ENCODE peak calls at places on chromosomes 3 and 15, in nine cellular contexts. T, C, Y, B, N, J, U, D and H are unnamed samples.

GRCh38 chr15:48672206-48672605 is 26.7 kb upstream of the FBN1 start:
- DNase-seq in N (no peak), D (no peak), Y (no peak), C (no peak), J (no peak), B (no peak), U (no peak), T (no peak), H (no peak)

GRCh38 chr3:46717447-46718231 is at the start of gene PRSS50:
- DNase-seq in D (no peak), U (no peak), B (no peak), N (no peak), T (peak), Y (peak), J (peak), C (peak), H (peak)

GRCh38 chr3:47961815-47962606 is 54.2 kb downstream of the MAP4 start:
- DNase-seq in C (no peak), B (peak), N (no peak), U (peak), D (peak), Y (no peak), J (peak), T (no peak), H (no peak)

GRCh38 chr15:63277044-63277892 is at the start of gene APH1B:
- DNase-seq in N (peak), Y (peak), T (peak), C (peak), D (peak), U (peak), J (peak), B (peak), H (peak)

GRCh38 chr15:63610209-63610841 is 13.1 kb downstream of the FBXL22 start:
- DNase-seq in Y (peak), J (peak), N (peak), B (peak), C (peak), D (peak), T (peak), U (peak), H (no peak)

GRCh38 chr3:50708620-50709019 is 33.9 kb downstream of the DOCK3 start:
- DNase-seq in T (no peak), J (no peak), N (no peak), B (no peak), Y (no peak), D (no peak), U (peak), C (no peak), H (no peak)

GRCh38 chr3:42718338-42718737 is 15.7 kb upstream of the HHATL start:
- DNase-seq in D (no peak), C (no peak), U (no peak), N (no peak), T (no peak), Y (no peak), J (no peak), B (no peak), H (no peak)

GRCh38 chr3:52820741-52821140 is 9.7 kb downstream of the ITIH4 start:
- DNase-seq in N (peak), T (peak), D (no peak), B (no peak), C (no peak), J (peak), U (peak), Y (no peak), H (no peak)

DNA sequence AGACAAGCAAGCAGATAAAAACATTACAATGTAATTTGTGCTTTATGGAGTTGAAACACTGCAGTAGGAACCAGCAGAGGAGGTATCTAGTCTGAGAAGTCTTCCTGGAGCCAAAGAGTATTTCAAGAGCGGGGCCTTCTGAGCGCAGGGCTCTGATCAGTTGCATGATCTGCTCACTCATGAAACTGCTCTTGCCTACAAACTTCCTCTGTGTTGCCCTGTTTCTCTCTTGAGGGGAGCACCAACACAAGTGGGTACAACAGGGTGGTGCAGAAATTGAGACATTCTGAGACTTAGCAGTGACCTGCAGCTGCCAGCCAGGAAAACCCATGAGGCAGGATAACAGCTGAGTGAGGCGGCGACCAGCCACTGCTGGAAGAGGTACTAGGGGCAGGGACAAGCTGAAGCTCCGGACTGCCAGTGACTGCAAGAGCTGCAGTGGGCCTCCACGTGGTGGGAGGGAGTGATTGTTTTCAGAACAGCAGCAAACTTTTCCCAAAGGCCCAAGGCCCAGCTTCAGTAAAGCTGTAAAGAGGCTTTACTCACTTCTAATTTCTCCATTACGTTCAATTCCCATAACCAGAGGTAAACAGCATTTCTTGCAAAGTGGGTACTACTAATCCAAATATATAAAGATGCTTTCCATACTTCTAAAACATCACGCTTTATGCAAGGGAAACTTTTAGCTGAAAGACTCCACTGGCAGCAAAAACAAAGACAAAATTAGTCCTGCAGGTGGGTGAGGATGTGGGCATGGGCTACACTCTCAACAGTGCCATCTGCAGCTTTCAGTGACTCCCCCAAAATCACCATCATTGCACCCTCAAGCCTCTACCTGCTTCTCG is 69.0 kb upstream of the LPP start:
- DNase-seq in C (no peak), T (no peak), Y (no peak), D (no peak), N (no peak), U (no peak), J (peak), B (no peak), H (no peak)
- H3K27ac ChIP-seq in C (no peak), T (no peak), Y (no peak), D (no peak), N (no peak), U (no peak), J (no peak), B (no peak), H (no peak)

DNA sequence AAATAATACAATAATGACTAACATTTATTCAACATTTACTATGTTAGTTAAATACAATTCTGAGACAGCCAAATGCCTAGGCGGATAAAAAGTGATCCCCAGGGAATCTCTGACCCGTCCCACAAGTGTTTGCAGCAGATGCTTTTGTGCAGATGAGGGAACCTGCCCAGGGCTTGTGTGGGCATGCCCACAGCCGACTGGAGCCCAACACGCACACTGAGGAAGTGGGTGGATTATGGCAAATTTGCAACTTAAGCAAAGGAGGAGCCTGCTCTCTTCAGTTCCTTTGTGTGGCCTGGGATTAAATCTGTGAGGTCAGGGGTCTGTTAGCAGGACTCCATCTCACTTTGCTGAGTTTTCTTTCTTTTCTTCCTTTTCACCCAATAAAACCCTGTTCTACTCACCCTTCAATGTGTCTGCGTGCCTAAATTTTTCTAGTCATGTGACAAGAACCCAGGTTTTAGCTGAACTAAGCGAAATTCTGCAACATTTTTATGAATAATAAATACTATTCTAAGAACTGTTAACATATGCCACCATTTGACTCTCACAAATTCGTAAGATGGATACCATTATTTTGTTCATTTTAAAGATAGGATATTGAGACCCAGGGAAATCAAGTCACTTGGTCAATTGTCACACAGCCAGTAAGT is 13.9 kb upstream of the RTP1 start:
- DNase-seq in N (peak), J (no peak), B (no peak), U (no peak), C (no peak), Y (no peak), D (no peak), T (peak), H (no peak)
- H3K27ac ChIP-seq in N (peak), J (no peak), B (no peak), U (no peak), C (no peak), Y (no peak), D (no peak), T (peak), H (no peak)

DNA sequence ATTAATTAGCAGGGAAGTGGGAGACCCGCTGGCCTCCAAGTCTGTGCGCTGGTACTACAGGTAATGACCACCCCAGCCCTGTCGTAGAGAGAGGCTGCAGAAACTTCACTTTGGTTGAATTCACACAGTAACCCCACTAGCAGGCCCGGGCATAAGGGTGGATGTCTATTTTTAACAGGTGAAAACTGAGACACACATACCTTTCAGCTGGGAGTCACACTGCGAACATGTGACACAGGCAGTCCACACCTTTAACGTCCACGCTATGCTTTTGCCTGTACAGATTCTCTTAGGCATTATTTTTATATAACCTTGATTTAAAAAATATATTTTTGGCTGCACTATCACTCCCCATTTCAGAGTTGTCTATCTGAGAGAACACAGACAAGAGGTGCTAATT is 3.9 kb downstream of the LRRK1 start:
- DNase-seq in B (no peak), Y (no peak), T (no peak), D (no peak), J (no peak), C (no peak), U (no peak), N (no peak), H (no peak)
- H3K27ac ChIP-seq in B (no peak), Y (no peak), T (no peak), D (no peak), J (no peak), C (no peak), U (no peak), N (no peak), H (no peak)

GRCh38 chr3:138112362-138112761 is 3.0 kb downstream of the DZIP1L start:
- DNase-seq in U (no peak), J (no peak), D (no peak), T (no peak), B (no peak), Y (no peak), C (no peak), N (no peak), H (no peak)

GRCh38 chr3:138114431-138114918 is 933 bp downstream of the DZIP1L start:
- DNase-seq in B (no peak), T (no peak), Y (no peak), U (peak), D (no peak), C (no peak), J (peak), N (peak), H (no peak)

GRCh38 chr3:138118863-138119766 is 3.7 kb upstream of the DZIP1L start:
- DNase-seq in B (peak), J (peak), C (peak), N (peak), U (peak), D (no peak), Y (peak), T (peak), H (no peak)

GRCh38 chr3:138114988-138115971 is at the start of gene DZIP1L:
- DNase-seq in Y (peak), C (peak), D (no peak), B (no peak), U (peak), J (peak), T (peak), N (peak), H (peak)

GRCh38 chr3:138113309-138113708 is 2.1 kb downstream of the DZIP1L start:
- DNase-seq in B (no peak), D (no peak), T (no peak), C (no peak), U (peak), N (no peak), Y (no peak), J (peak), H (no peak)
- H3K27ac ChIP-seq in B (no peak), D (no peak), T (peak), C (no peak), U (no peak), N (no peak), Y (peak), J (no peak), H (peak)

GRCh38 chr3:182487048-182487447 is 306.3 kb upstream of the ATP11B start:
- DNase-seq in T (no peak), Y (no peak), U (peak), N (no peak), C (no peak), D (no peak), B (no peak), J (no peak), H (no peak)

GRCh38 chr3:182484682-182485081 is 308.6 kb upstream of the ATP11B start:
- DNase-seq in D (no peak), U (no peak), T (no peak), B (no peak), N (no peak), J (no peak), Y (no peak), C (no peak), H (no peak)

GRCh38 chr3:182485306-182485705 is 308.0 kb upstream of the ATP11B start:
- DNase-seq in C (no peak), J (no peak), U (no peak), Y (no peak), N (no peak), B (no peak), D (no peak), T (no peak), H (no peak)

GRCh38 chr3:182487621-182488020 is 305.7 kb upstream of the ATP11B start:
- DNase-seq in N (no peak), J (no peak), B (no peak), U (no peak), C (no peak), Y (no peak), T (no peak), D (no peak), H (no peak)

DNA sequence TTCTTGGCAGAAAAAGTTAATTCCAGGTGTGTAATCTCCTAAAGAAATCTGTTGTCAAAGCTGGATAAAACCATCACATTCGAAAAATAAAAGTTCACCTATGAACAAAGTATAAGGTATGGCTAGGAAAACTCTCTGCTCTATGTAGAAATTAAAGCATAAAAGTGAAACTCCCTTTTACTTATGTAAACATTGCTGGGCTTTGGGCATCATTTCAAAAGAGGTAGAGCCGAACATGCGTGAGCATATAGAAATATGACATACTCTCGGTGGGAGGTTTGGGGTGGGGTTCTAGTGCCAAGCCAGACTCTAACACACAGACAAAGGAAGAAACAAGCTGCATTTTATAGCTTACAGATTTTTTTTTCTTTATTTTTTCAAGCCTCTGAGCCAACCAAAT is 306.8 kb upstream of the ATP11B start:
- DNase-seq in N (no peak), D (no peak), B (no peak), T (no peak), C (no peak), J (no peak), Y (no peak), U (peak), H (no peak)
- H3K27ac ChIP-seq in N (no peak), D (no peak), B (no peak), T (no peak), C (no peak), J (no peak), Y (no peak), U (peak), H (no peak)

GRCh38 chr3:29283297-29283681 is 2.4 kb downstream of the RBMS3 start:
- DNase-seq in T (no peak), D (no peak), N (no peak), Y (no peak), J (no peak), C (no peak), U (no peak), B (no peak), H (no peak)
- H3K27ac ChIP-seq in T (peak), D (no peak), N (no peak), Y (peak), J (no peak), C (peak), U (peak), B (no peak), H (peak)

DNA sequence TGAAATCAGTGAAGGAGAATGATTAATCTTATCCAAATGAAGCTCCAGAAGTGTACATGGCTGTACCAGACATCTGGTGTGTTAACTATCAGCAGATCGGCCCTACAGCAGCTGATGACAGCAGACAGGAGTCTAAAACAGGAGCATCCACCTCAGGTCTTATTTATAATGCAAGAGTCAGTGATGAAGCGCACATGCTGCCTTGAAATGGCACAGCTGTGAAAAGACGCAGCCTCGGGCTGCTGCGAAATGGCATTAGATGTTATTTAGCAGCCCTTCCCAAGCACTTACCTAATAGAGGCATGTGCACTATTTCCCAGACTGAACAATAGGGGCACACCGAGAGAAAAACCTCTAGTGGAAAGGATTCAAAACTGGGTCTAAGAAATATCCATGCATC is 472.3 kb upstream of the CBLB start:
- DNase-seq in U (no peak), B (no peak), Y (no peak), T (no peak), J (no peak), N (peak), C (no peak), D (no peak), H (no peak)
- H3K27ac ChIP-seq in U (no peak), B (no peak), Y (no peak), T (peak), J (no peak), N (peak), C (no peak), D (no peak), H (no peak)

GRCh38 chr3:156792945-156793344 is 33.2 kb upstream of the LEKR1 start:
- DNase-seq in B (no peak), T (no peak), N (no peak), U (no peak), D (no peak), Y (no peak), J (peak), C (no peak), H (no peak)
- H3K27ac ChIP-seq in B (no peak), T (peak), N (no peak), U (no peak), D (no peak), Y (peak), J (no peak), C (no peak), H (no peak)

GRCh38 chr3:95521396-95521795 is 1293.0 kb upstream of the EPHA6 start:
- DNase-seq in D (no peak), Y (no peak), B (no peak), N (no peak), C (no peak), T (no peak), U (no peak), J (no peak), H (no peak)
- H3K27ac ChIP-seq in D (no peak), Y (no peak), B (no peak), N (no peak), C (no peak), T (no peak), U (no peak), J (no peak), H (no peak)

GRCh38 chr3:189937302-189938255 is 183.1 kb downstream of the P3H2 start:
- DNase-seq in B (no peak), N (no peak), J (peak), D (no peak), U (no peak), C (peak), Y (no peak), T (peak), H (no peak)
- H3K27ac ChIP-seq in B (no peak), N (no peak), J (no peak), D (no peak), U (no peak), C (no peak), Y (no peak), T (peak), H (no peak)